ENCODE peak calls at places on chromosomes 13 and 19, in four cellular contexts. S, M, G and E are unnamed samples.

GRCh38 chr19:52922841-52923781 is at the start of gene ZNF888:
- DNase-seq in S (peak; percentile 87), M (peak; percentile 98), G (peak; percentile 84), E (peak; percentile 92)

GRCh38 chr19:58054792-58055482 is 4.1 kb upstream of the ZNF135 start:
- DNase-seq in S (peak; percentile 40), M (no peak), G (no peak), E (no peak)

GRCh38 chr13:31200636-31200970 is 828 bp downstream of the B3GLCT start:
- DNase-seq in S (peak; percentile 38), M (peak; percentile 78), G (peak; percentile 58), E (peak; percentile 55)

GRCh38 chr19:34305221-34306058 is 51.1 kb downstream of the GARRE1 start:
- DNase-seq in S (no peak), M (no peak), G (no peak), E (no peak)

GRCh38 chr13:61410669-61411297 is 4.9 kb downstream of the PCDH20 start:
- DNase-seq in S (no peak), M (no peak), G (peak; percentile 29), E (no peak)

GRCh38 chr19:53365899-53366493 is 491 bp downstream of the ZNF525 start:
- DNase-seq in S (no peak), M (peak; percentile 77), G (no peak), E (peak; percentile 67)

GRCh38 chr13:40762849-40763248 is 8.1 kb downstream of the MRPS31 start:
- DNase-seq in S (no peak), M (no peak), G (no peak), E (no peak)

GRCh38 chr19:38718747-38719543 is 25.3 kb downstream of the CAPN12 start:
- DNase-seq in S (no peak), M (no peak), G (no peak), E (peak; percentile 65)

GRCh38 chr13:79402679-79403078 is 3.4 kb downstream of the RBM26 start:
- DNase-seq in S (no peak), M (no peak), G (no peak), E (no peak)
- H3K4me1 ChIP-seq in S (peaks cover 9% of the 10 kb centered on the region), M (peaks cover 40% of the 10 kb centered on the region), G (peaks cover 12% of the 10 kb centered on the region), E (peaks cover 14% of the 10 kb centered on the region)

GRCh38 chr19:5625641-5626040 is 2.8 kb downstream of the SAFB start:
- DNase-seq in S (no peak), M (no peak), G (no peak), E (no peak)

GRCh38 chr19:5628919-5629481 is 6.1 kb downstream of the SAFB start:
- DNase-seq in S (no peak), M (no peak), G (no peak), E (no peak)

GRCh38 chr19:5627395-5627904 is 4.6 kb downstream of the SAFB start:
- DNase-seq in S (no peak), M (peak; percentile 38), G (peak; percentile 44), E (no peak)

GRCh38 chr19:5631511-5632240 is 8.8 kb downstream of the SAFB start:
- DNase-seq in S (no peak), M (no peak), G (no peak), E (no peak)

DNA sequence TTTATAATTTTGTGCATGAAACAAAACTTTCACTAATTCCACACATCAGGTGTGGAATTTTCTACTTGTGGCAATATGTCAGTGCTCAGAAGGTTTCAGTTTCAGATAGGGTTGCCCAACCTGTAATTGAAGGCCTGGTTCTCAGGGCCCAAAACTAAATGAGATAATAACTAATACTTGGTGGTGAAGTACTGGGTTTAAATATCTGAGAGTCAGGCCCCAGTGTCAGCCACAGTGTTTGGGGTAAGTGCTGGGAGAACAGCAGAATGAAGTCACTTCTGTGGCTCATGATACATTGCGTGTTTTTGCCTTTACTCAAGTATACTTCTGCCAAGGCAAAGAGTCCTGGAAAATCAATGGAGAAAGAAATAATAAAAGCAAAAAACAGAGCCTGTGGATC is 5.6 kb downstream of the SAFB start:
- DNase-seq in S (no peak), M (no peak), G (no peak), E (no peak)
- H3K36me3 ChIP-seq in S (no peaks in the 10 kb centered on the region), M (peaks cover 8% of the 10 kb centered on the region), G (peaks cover 71% of the 10 kb centered on the region), E (no peaks in the 10 kb centered on the region)

GRCh38 chr19:2701361-2702169 is 929 bp downstream of the GNG7 start:
- DNase-seq in S (no peak), M (no peak), G (no peak), E (no peak)
- H3K4me1 ChIP-seq in S (peaks cover 8% of the 10 kb centered on the region), M (peaks cover 2% of the 10 kb centered on the region), G (no peaks in the 10 kb centered on the region), E (no peaks in the 10 kb centered on the region)

GRCh38 chr13:113633485-113633873 is 24.5 kb downstream of the ATP4B start:
- DNase-seq in S (no peak), M (peak; percentile 8), G (no peak), E (peak; percentile 4)

GRCh38 chr13:113636266-113636963 is 21.6 kb downstream of the ATP4B start:
- DNase-seq in S (no peak), M (peak; percentile 12), G (no peak), E (peak; percentile 12)

GRCh38 chr13:113634279-113635047 is 23.5 kb downstream of the ATP4B start:
- DNase-seq in S (no peak), M (no peak), G (no peak), E (no peak)

GRCh38 chr13:113635709-113636108 is 22.3 kb downstream of the ATP4B start:
- DNase-seq in S (no peak), M (peak; percentile 4), G (no peak), E (no peak)

DNA sequence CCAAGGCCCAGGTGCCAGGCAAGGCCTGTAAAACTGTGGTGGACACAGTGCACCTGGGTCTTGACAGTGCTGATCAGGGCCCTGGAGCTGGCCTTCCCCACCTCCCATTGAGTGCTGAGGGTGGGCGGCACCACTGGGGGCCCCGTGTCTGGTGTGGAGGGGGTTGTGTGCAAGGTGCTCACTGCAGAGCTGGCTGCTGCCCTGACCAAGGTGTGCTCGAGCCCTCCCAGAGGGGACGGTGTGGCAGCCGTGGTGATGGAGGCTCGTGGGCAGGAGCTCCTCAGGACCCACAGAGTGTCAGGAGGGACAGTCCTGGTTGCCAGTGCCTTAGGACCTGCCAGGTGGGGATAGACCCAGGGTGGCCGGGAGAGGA is 23.0 kb downstream of the ATP4B start:
- DNase-seq in S (no peak), M (no peak), G (no peak), E (no peak)
- H3K36me3 ChIP-seq in S (no peaks in the 10 kb centered on the region), M (peaks cover 13% of the 10 kb centered on the region), G (peaks cover 82% of the 10 kb centered on the region), E (no peaks in the 10 kb centered on the region)

GRCh38 chr19:15317392-15318011 is 14.8 kb downstream of the BRD4 start:
- DNase-seq in S (no peak), M (no peak), G (no peak), E (no peak)
- H3K4me1 ChIP-seq in S (peaks cover 39% of the 10 kb centered on the region), M (peaks cover 40% of the 10 kb centered on the region), G (peaks cover 41% of the 10 kb centered on the region), E (peaks cover 34% of the 10 kb centered on the region)

DNA sequence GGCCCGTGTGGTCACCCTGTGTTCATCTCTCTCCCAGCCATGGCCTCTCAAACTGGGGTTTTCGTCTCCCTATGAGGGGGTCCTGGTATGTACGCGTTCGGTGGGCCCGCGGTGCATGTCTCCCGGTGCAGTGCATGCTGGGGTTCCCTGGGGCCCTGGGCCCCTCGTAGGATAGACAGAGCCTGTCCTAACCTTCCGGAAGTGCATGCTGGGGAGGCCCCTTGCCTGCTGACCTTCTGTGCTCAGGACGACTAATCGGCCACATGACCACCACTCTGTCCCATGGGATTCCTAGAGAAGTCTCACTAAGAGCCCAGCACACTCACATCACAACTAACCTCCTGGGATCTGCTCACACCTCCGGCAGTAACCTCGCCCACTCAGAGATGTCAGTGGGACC is 4.9 kb upstream of the USE1 start:
- DNase-seq in S (no peak), M (no peak), G (no peak), E (no peak)
- H3K36me3 ChIP-seq in S (no peaks in the 10 kb centered on the region), M (no peaks in the 10 kb centered on the region), G (no peaks in the 10 kb centered on the region), E (no peaks in the 10 kb centered on the region)